ENCODE peak calls at places on chromosome 5, in seven cellular contexts. T, W, H, J, I, C and N are unnamed samples.

GRCh38 chr5:90386099-90386710 is 23.4 kb downstream of the CETN3 start:
- DNase-seq in T (no peak), W (no peak), H (peak; percentile 7), J (peak; percentile 30), I (no peak), C (no peak), N (no peak)

GRCh38 chr5:102910240-102911226 is 155.4 kb downstream of the PAM start:
- DNase-seq in T (no peak), W (no peak), H (peak; percentile 44), J (no peak), I (no peak), C (no peak), N (no peak)

GRCh38 chr5:150763023-150763793 is 4.4 kb upstream of the DCTN4 start:
- DNase-seq in T (peak; percentile 68), W (peak; percentile 74), H (no peak), J (no peak), I (no peak), C (no peak), N (no peak)

GRCh38 chr5:17248999-17249634 is 31.7 kb downstream of the BASP1 start:
- DNase-seq in T (no peak), W (peak; percentile 97), H (peak; percentile 95), J (no peak), I (no peak), C (no peak), N (no peak)

GRCh38 chr5:122751293-122751753 is 23.6 kb upstream of the SNX2 start:
- DNase-seq in T (no peak), W (peak; percentile 94), H (no peak), J (no peak), I (no peak), C (no peak), N (no peak)

GRCh38 chr5:62450259-62450658 is 37.7 kb downstream of the IPO11 start:
- DNase-seq in T (no peak), W (no peak), H (no peak), J (no peak), I (no peak), C (no peak), N (no peak)

GRCh38 chr5:74141053-74141452 is 499.5 kb downstream of the ENC1 start:
- DNase-seq in T (no peak), W (peak; percentile 17), H (no peak), J (no peak), I (no peak), C (no peak), N (no peak)

GRCh38 chr5:177070536-177071191 is 16.1 kb upstream of the FGFR4 start:
- DNase-seq in T (no peak), W (no peak), H (no peak), J (peak; percentile 74), I (peak; percentile 61), C (no peak), N (no peak)

GRCh38 chr5:54718647-54719046 is 201.1 kb downstream of the SNX18 start:
- DNase-seq in T (no peak), W (peak; percentile 29), H (no peak), J (no peak), I (no peak), C (no peak), N (no peak)

GRCh38 chr5:151073280-151073679 is 7.6 kb downstream of the TNIP1 start:
- DNase-seq in T (no peak), W (no peak), H (no peak), J (no peak), I (no peak), C (no peak), N (no peak)

GRCh38 chr5:633521-633955 is 21.4 kb downstream of the CEP72 start:
- DNase-seq in T (no peak), W (peak; percentile 35), H (no peak), J (no peak), I (peak; percentile 6), C (no peak), N (no peak)

GRCh38 chr5:67246108-67246507 is 49.5 kb upstream of the CD180 start:
- DNase-seq in T (no peak), W (peak; percentile 60), H (no peak), J (peak; percentile 77), I (peak; percentile 16), C (no peak), N (peak; percentile 30)

GRCh38 chr5:1788200-1788599 is 11.4 kb downstream of the MRPL36 start:
- DNase-seq in T (no peak), W (no peak), H (no peak), J (no peak), I (no peak), C (no peak), N (no peak)

GRCh38 chr5:644509-644908 is 32.4 kb downstream of the CEP72 start:
- DNase-seq in T (no peak), W (no peak), H (no peak), J (no peak), I (no peak), C (no peak), N (no peak)

GRCh38 chr5:151703227-151703626 is 16.5 kb upstream of the SPARC start:
- DNase-seq in T (no peak), W (no peak), H (no peak), J (no peak), I (no peak), C (no peak), N (peak; percentile 42)

GRCh38 chr5:59746261-59746765 is 147.2 kb downstream of the PDE4D start:
- DNase-seq in T (no peak), W (peak; percentile 74), H (no peak), J (no peak), I (peak; percentile 70), C (no peak), N (no peak)

GRCh38 chr5:169756071-169756765 is 119.1 kb downstream of the DOCK2 start:
- DNase-seq in T (no peak), W (no peak), H (no peak), J (no peak), I (no peak), C (no peak), N (no peak)

GRCh38 chr5:181159286-181160143 is 12.1 kb downstream of the OR2V2 start:
- DNase-seq in T (peak; percentile 91), W (peak; percentile 80), H (no peak), J (peak; percentile 84), I (peak; percentile 75), C (peak; percentile 88), N (peak; percentile 86)

GRCh38 chr5:131171276-131171815 is 602 bp downstream of the LYRM7 start:
- DNase-seq in T (no peak), W (no peak), H (no peak), J (peak; percentile 46), I (no peak), C (no peak), N (no peak)

GRCh38 chr5:93583799-93584530 is 943 bp downstream of the NR2F1 start:
- DNase-seq in T (no peak), W (no peak), H (no peak), J (peak; percentile 10), I (peak; percentile 65), C (peak; percentile 54), N (no peak)

GRCh38 chr5:71744009-71744792 is 25.1 kb downstream of the CARTPT start:
- DNase-seq in T (no peak), W (no peak), H (no peak), J (no peak), I (no peak), C (no peak), N (no peak)
- TF ChIP-seq CTCF in T (no peak), W (no peak), H (no peak), J (no peak), I (no peak), C (no peak), N (no peak)

GRCh38 chr5:139482050-139482889 is at the start of gene STING1:
- DNase-seq in T (peak; percentile 86), W (peak; percentile 94), H (peak; percentile 84), J (no peak), I (no peak), C (no peak), N (peak; percentile 53)
- TF ChIP-seq CTCF in T (no peak), W (no peak), H (no peak), J (no peak), I (no peak), C (no peak), N (no peak)

GRCh38 chr5:173970878-173971650 is 17.9 kb upstream of the C5orf47 start:
- DNase-seq in T (no peak), W (no peak), H (no peak), J (peak; percentile 22), I (no peak), C (no peak), N (no peak)
- TF ChIP-seq CTCF in T (no peak), W (peak; percentile 30), H (no peak), J (peak; percentile 67), I (no peak), C (no peak), N (peak; percentile 26)

GRCh38 chr5:115069087-115069968 is 100.4 kb downstream of the TRIM36 start:
- DNase-seq in T (no peak), W (peak; percentile 50), H (no peak), J (peak; percentile 31), I (peak; percentile 40), C (peak; percentile 15), N (peak; percentile 7)
- TF ChIP-seq CTCF in T (peak; percentile 50), W (peak; percentile 85), H (peak; percentile 72), J (peak; percentile 79), I (peak; percentile 74), C (peak; percentile 78), N (peak; percentile 51)

DNA sequence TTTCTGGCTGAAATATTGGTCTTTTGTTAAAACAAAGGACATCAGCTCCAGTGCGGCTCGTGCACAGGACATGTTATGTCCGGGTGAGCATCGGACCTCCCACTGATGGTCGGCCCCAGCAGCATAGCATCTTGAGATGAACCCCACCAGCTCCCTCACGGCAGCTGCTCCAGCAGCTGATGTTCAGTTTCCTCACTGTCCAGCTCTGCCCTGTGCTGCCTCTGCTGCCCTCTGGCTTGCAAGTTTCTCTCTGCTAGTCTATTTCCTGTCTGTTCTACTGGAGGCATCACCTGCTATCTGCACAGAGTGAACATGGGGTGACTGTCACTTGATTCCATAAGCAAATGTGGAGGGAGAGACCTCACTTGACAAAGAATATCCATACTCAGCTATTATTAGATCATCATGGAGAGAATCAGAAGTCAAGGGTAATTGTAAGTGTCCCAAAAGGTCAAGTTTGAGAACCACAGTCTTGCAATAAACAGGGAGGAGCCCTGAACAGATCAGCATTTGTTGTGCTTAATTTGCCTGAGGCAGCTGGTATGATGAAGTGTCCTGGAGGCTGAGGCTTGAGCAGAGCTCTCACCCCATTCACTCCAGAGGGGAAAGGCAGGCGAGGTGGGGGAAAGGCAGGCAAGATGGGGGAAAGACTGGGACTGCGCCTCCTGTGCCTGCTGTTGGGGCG is 702.8 kb downstream of the SEMA5A start:
- DNase-seq in T (no peak), W (peak; percentile 54), H (peak; percentile 34), J (no peak), I (peak; percentile 33), C (no peak), N (peak; percentile 22)
- TF ChIP-seq CTCF in T (no peak), W (peak; percentile 79), H (peak; percentile 78), J (no peak), I (peak; percentile 74), C (peak; percentile 21), N (no peak)